ENCODE peak calls at places on chromosomes 2 and 18, in five cellular contexts. L is C1 segment of cervical spinal cord, W is SHP77 treated with DMSO at 0.1 percent for 48 hours, G is anterior cingulate cortex, J is hippocampal formation. F is an unnamed sample.
A peak's percentile ranks its signal among the peaks of the same experiment; 100 is the strongest.

GRCh38 chr2:96867756-96868554 is 1.9 kb downstream of the SEMA4C start:
- DNase-seq in W (no peak), J (no peak), L (peak; percentile 45), G (no peak), F (no peak)

GRCh38 chr18:8841781-8842485 is 136.6 kb downstream of the MTCL1 start:
- DNase-seq in J (no peak), G (no peak), L (no peak), W (no peak), F (no peak)

GRCh38 chr18:13120255-13120654 is 98.3 kb upstream of the LDLRAD4 start:
- DNase-seq in G (no peak), L (no peak), J (no peak), W (no peak), F (no peak)

GRCh38 chr2:44130441-44130840 is 38.2 kb upstream of the PPM1B start:
- DNase-seq in L (no peak), W (no peak), G (no peak), J (no peak), F (peak; percentile 1)

GRCh38 chr2:66437601-66438497 is 2.9 kb downstream of the MEIS1 start:
- DNase-seq in W (no peak), J (no peak), G (no peak), L (no peak), F (peak; percentile 74)

GRCh38 chr2:147773479-147773878 is 71.3 kb upstream of the ACVR2A start:
- DNase-seq in L (no peak), W (no peak), G (no peak), J (no peak), F (no peak)

GRCh38 chr2:45910473-45911060 is 259.1 kb downstream of the PRKCE start:
- DNase-seq in G (no peak), W (no peak), J (no peak), L (no peak), F (no peak)

GRCh38 chr18:50240083-50240563 is 26.2 kb downstream of the CFAP53 start:
- DNase-seq in L (no peak), G (no peak), W (no peak), J (no peak), F (no peak)

GRCh38 chr2:62489162-62489561 is 16.8 kb downstream of the TMEM17 start:
- DNase-seq in J (no peak), G (no peak), L (no peak), W (no peak), F (peak; percentile 23)

GRCh38 chr2:124670187-124670586 is 645.1 kb downstream of the CNTNAP5 start:
- DNase-seq in J (no peak), W (no peak), L (no peak), G (no peak), F (no peak)

F was measured in pons.